ENCODE peak calls at places on chromosomes 13 and 19, in seven cellular contexts. O is CD8-positive, alpha-beta memory T cell; R is cardiac muscle cell; B is colonic mucosa; J is PC-9; M is CD4-positive, alpha-beta memory T cell; F is mesendoderm. L is an unnamed sample.

GRCh38 chr19:6772866-6773322 is 386 bp downstream of the VAV1 start:
- DNase-seq in R (no peak), B (no peak), M (no peak), F (no peak), O (no peak), J (no peak), L (no peak)

GRCh38 chr13:52776726-52777125 is 37.1 kb upstream of the CNMD start:
- DNase-seq in R (no peak), O (no peak), F (peak; percentile 10), J (no peak), M (no peak), B (no peak), L (no peak)

GRCh38 chr13:30354481-30355404 is 47.4 kb upstream of the KATNAL1 start:
- DNase-seq in O (no peak), J (no peak), B (no peak), R (no peak), F (no peak), M (no peak), L (no peak)

GRCh38 chr13:31263346-31263745 is 63.6 kb downstream of the B3GLCT start:
- DNase-seq in R (no peak), O (no peak), M (no peak), F (no peak), B (no peak), J (no peak), L (no peak)

GRCh38 chr19:14731200-14731599 is 41.4 kb downstream of the ZNF333 start:
- DNase-seq in B (no peak), F (no peak), O (no peak), M (no peak), R (no peak), J (peak; percentile 39), L (no peak)

GRCh38 chr13:46571941-46572340 is 19.0 kb downstream of the LRCH1 start:
- DNase-seq in B (no peak), F (no peak), O (no peak), M (no peak), J (no peak), R (no peak), L (no peak)

GRCh38 chr13:48873598-48873997 is 102.1 kb upstream of the FNDC3A start:
- DNase-seq in M (no peak), F (peak; percentile 96), O (no peak), B (no peak), J (no peak), R (peak; percentile 23), L (no peak)

GRCh38 chr19:52343548-52343947 is 7.5 kb downstream of the ZNF610 start:
- DNase-seq in R (peak; percentile 98), B (peak; percentile 25), F (peak; percentile 89), J (no peak), O (peak; percentile 46), M (peak; percentile 55), L (no peak)

GRCh38 chr19:51570962-51571575 is at the start of gene ZNF175:
- DNase-seq in R (peak; percentile 97), F (peak; percentile 98), O (peak; percentile 79), B (peak; percentile 96), M (peak; percentile 78), J (peak; percentile 85), L (peak; percentile 68)

GRCh38 chr19:588758-589692 is 656 bp upstream of the HCN2 start:
- DNase-seq in F (no peak), O (no peak), B (no peak), J (no peak), M (no peak), R (peak; percentile 54), L (no peak)

GRCh38 chr13:24228852-24229458 is 68.4 kb downstream of the SPATA13 start:
- DNase-seq in B (peak; percentile 54), J (peak; percentile 38), M (peak; percentile 47), O (no peak), R (peak; percentile 69), F (peak; percentile 82), L (no peak)

GRCh38 chr19:33831835-33832234 is 35.2 kb downstream of the KCTD15 start:
- DNase-seq in B (no peak), R (no peak), M (no peak), J (no peak), O (no peak), F (no peak), L (no peak)

GRCh38 chr19:49213791-49214190 is 56.2 kb downstream of the TRPM4 start:
- DNase-seq in F (peak; percentile 51), J (no peak), O (no peak), M (no peak), R (no peak), B (no peak), L (no peak)

GRCh38 chr13:108549989-108550388 is 79.4 kb upstream of the MYO16 start:
- DNase-seq in R (no peak), B (no peak), F (no peak), M (no peak), O (no peak), J (no peak), L (no peak)

GRCh38 chr19:38196948-38197656 is 26.9 kb downstream of the DPF1 start:
- DNase-seq in M (no peak), F (no peak), J (no peak), O (no peak), R (no peak), B (no peak), L (no peak)

GRCh38 chr13:20633802-20634201 is 66.8 kb downstream of the IFT88 start:
- DNase-seq in M (no peak), O (no peak), R (no peak), J (no peak), B (no peak), F (peak; percentile 26), L (no peak)

GRCh38 chr19:35955881-35956634 is 19.9 kb downstream of the LRFN3 start:
- DNase-seq in R (no peak), F (no peak), J (no peak), M (no peak), O (no peak), B (no peak), L (no peak)

GRCh38 chr13:50914301-50914700 is 4.7 kb downstream of the RNASEH2B start:
- DNase-seq in J (no peak), M (no peak), B (no peak), O (no peak), F (no peak), R (no peak), L (no peak)

GRCh38 chr13:112756967-112757758 is 67.3 kb downstream of the ATP11A start:
- DNase-seq in J (no peak), B (no peak), M (no peak), R (no peak), O (no peak), F (no peak), L (no peak)

GRCh38 chr13:45737571-45738002 is 35.5 kb downstream of the CBY2 start:
- DNase-seq in R (no peak), J (no peak), M (no peak), O (no peak), F (peak; percentile 94), B (no peak), L (no peak)

GRCh38 chr19:40802300-40803169 is 3.5 kb downstream of the EGLN2 start:
- DNase-seq in F (no peak), J (no peak), R (no peak), B (peak; percentile 83), O (no peak), M (no peak), L (no peak)

GRCh38 chr19:40800997-40801377 is 2.0 kb downstream of the EGLN2 start:
- DNase-seq in R (no peak), F (no peak), B (no peak), O (no peak), M (no peak), J (no peak), L (no peak)

GRCh38 chr19:40803170-40803856 is 4.3 kb downstream of the EGLN2 start:
- DNase-seq in J (no peak), B (no peak), R (no peak), F (no peak), M (no peak), O (no peak), L (no peak)

GRCh38 chr19:40800339-40800996 is 1.5 kb downstream of the EGLN2 start:
- DNase-seq in O (no peak), J (no peak), F (no peak), R (no peak), B (no peak), M (no peak), L (no peak)

GRCh38 chr19:40801449-40802299 is 2.7 kb downstream of the EGLN2 start:
- DNase-seq in J (no peak), B (no peak), F (no peak), M (no peak), O (no peak), R (peak; percentile 47), L (no peak)
- H3K4me1 ChIP-seq in J (peaks cover 32% of the 10 kb centered on the region), B (peaks cover 57% of the 10 kb centered on the region), F (peaks cover 8% of the 10 kb centered on the region), M (peaks cover 79% of the 10 kb centered on the region), O (peaks cover 76% of the 10 kb centered on the region), R (peaks cover 42% of the 10 kb centered on the region), L (peaks cover 68% of the 10 kb centered on the region)

DNA sequence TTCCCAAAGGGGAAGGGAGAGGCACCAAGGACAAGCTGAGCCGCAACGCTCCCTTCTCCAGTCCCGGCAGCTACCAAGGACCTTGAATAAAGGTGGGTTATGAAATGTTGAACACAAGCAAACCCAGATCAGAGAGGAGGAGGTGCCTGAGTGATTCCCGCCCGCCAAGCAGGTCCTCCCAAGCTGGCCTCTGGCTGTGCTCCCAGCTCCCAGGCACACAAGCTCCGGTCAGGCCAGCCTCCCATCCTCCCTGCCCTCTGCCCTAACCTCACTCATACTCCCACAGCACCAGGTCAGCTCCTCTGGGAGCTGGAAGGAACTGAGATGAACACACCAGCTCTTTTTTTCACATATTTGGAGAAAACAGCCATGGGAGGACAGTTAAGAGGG is 3.7 kb downstream of the NAPA start:
- DNase-seq in O (no peak), R (no peak), F (no peak), B (no peak), M (no peak), J (no peak), L (no peak)
- H3K27ac ChIP-seq in O (no peak overlapping the region), R (no peak overlapping the region), F (no peak overlapping the region), B (no peak overlapping the region), M (no peak overlapping the region), J (no peak overlapping the region), L (no peak overlapping the region)

GRCh38 chr19:7789447-7789846 is 26.4 kb downstream of the CLEC4M start:
- DNase-seq in M (no peak), R (no peak), J (no peak), O (no peak), B (peak; percentile 39), F (peak; percentile 19), L (peak; percentile 57)
- H3K4me3 ChIP-seq in M (peak overlapping the region; percentile 28), R (no peak overlapping the region), J (peak overlapping the region; percentile 27), O (peak overlapping the region; percentile 19), B (no peak overlapping the region), F (no peak overlapping the region), L (peak overlapping the region; percentile 44)

DNA sequence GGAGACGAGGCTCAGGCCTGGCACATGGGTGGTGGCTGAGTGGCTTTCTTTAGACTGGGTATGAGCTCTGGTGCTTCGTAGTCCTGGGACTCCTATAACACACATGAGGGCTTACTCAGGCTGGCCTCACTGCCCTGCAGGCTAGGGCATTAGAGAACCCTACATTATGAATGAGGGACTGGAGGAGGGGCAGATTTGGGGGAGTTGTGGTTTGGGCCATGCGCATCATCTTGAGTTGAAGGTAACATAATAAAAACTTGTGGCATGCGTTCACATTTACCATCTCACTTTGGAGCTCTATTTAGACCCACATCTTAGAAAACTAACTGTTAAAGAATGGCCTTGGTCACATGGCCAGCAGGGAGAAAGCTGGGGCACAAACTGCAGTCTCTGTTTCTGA is 54.2 kb downstream of the STARD13 start:
- DNase-seq in B (no peak), J (no peak), F (no peak), R (no peak), M (no peak), O (no peak), L (no peak)
- H3K4me1 ChIP-seq in B (no peaks in the 10 kb centered on the region), J (peaks cover 29% of the 10 kb centered on the region), F (peaks cover 8% of the 10 kb centered on the region), R (peaks cover 58% of the 10 kb centered on the region), M (peaks cover 3% of the 10 kb centered on the region), O (no peaks in the 10 kb centered on the region), L (no peaks in the 10 kb centered on the region)

GRCh38 chr13:79909664-79910063 is 428.7 kb downstream of the NDFIP2 start:
- DNase-seq in B (no peak), F (no peak), R (no peak), M (no peak), O (no peak), J (no peak), L (no peak)
- H3K27ac ChIP-seq in B (no peak overlapping the region), F (no peak overlapping the region), R (no peak overlapping the region), M (no peak overlapping the region), O (no peak overlapping the region), J (no peak overlapping the region), L (no peak overlapping the region)